ENCODE peak calls at places on chromosomes 11 and 22, in nine cellular contexts. M, Z, O, H, R, U, Y, P and I are unnamed samples.

GRCh38 chr11:39120890-39121289 is 2338.6 kb downstream of the LRRC4C start:
- DNase-seq in M (no peak), Z (no peak), O (no peak), H (no peak), R (no peak), U (no peak), Y (no peak), P (no peak), I (no peak)

GRCh38 chr11:5597953-5598352 is 1.5 kb downstream of the TRIM6 start:
- DNase-seq in M (no peak), Z (no peak), O (no peak), H (no peak), R (no peak), U (no peak), Y (no peak), P (peak), I (no peak)

GRCh38 chr22:49827853-49828598 is at the start of gene BRD1:
- DNase-seq in M (peak), Z (peak), O (peak), H (peak), R (peak), U (peak), Y (peak), P (peak), I (peak)

GRCh38 chr11:113242767-113243397 is 71.5 kb upstream of the TTC12 start:
- DNase-seq in M (peak), Z (peak), O (no peak), H (peak), R (peak), U (no peak), Y (no peak), P (peak), I (no peak)

GRCh38 chr11:75625970-75626691 is 42.7 kb downstream of the MAP6 start:
- DNase-seq in M (no peak), Z (no peak), O (no peak), H (peak), R (peak), U (no peak), Y (no peak), P (peak), I (no peak)

GRCh38 chr22:28112548-28113043 is 193.5 kb upstream of the PITPNB start:
- DNase-seq in M (no peak), Z (no peak), O (no peak), H (peak), R (peak), U (no peak), Y (no peak), P (peak), I (no peak)

GRCh38 chr11:110525883-110526282 is 96.1 kb downstream of the FDX1 start:
- DNase-seq in M (no peak), Z (no peak), O (no peak), H (no peak), R (no peak), U (no peak), Y (peak), P (peak), I (peak)

GRCh38 chr11:19160839-19161238 is 40.9 kb downstream of the CSRP3 start:
- DNase-seq in M (no peak), Z (no peak), O (no peak), H (peak), R (no peak), U (no peak), Y (no peak), P (peak), I (no peak)

GRCh38 chr22:30212363-30212995 is 34.1 kb downstream of the LIF start:
- DNase-seq in M (no peak), Z (no peak), O (no peak), H (peak), R (peak), U (peak), Y (no peak), P (peak), I (no peak)

GRCh38 chr11:19694796-19695345 is 17.8 kb upstream of the NAV2 start:
- DNase-seq in M (no peak), Z (no peak), O (no peak), H (no peak), R (no peak), U (no peak), Y (no peak), P (no peak), I (no peak)

GRCh38 chr11:108793138-108793537 is 128.3 kb downstream of the DDX10 start:
- DNase-seq in M (no peak), Z (no peak), O (no peak), H (no peak), R (no peak), U (no peak), Y (no peak), P (no peak), I (no peak)

GRCh38 chr22:24592144-24592845 is 578 bp downstream of the LRRC75B start:
- DNase-seq in M (no peak), Z (peak), O (no peak), H (peak), R (no peak), U (no peak), Y (no peak), P (no peak), I (peak)

GRCh38 chr11:102267602-102268001 is 49.7 kb upstream of the BIRC3 start:
- DNase-seq in M (no peak), Z (no peak), O (no peak), H (no peak), R (peak), U (no peak), Y (no peak), P (peak), I (no peak)

GRCh38 chr11:1293619-1294015 is 15.8 kb downstream of the TOLLIP start:
- DNase-seq in M (no peak), Z (no peak), O (no peak), H (no peak), R (no peak), U (peak), Y (no peak), P (no peak), I (no peak)

GRCh38 chr11:70460959-70461358 is 62.6 kb downstream of the CTTN start:
- DNase-seq in M (no peak), Z (no peak), O (no peak), H (no peak), R (no peak), U (no peak), Y (no peak), P (no peak), I (no peak)

GRCh38 chr11:134752526-134752925 is 340.5 kb upstream of the B3GAT1 start:
- DNase-seq in M (no peak), Z (no peak), O (peak), H (no peak), R (no peak), U (no peak), Y (no peak), P (no peak), I (no peak)

GRCh38 chr11:47889714-47890441 is 41.7 kb upstream of the NUP160 start:
- DNase-seq in M (peak), Z (no peak), O (no peak), H (no peak), R (no peak), U (no peak), Y (no peak), P (no peak), I (no peak)

GRCh38 chr11:124194283-124194682 is 11.1 kb downstream of the OR10D3 start:
- DNase-seq in M (no peak), Z (no peak), O (no peak), H (no peak), R (no peak), U (no peak), Y (no peak), P (no peak), I (no peak)

GRCh38 chr11:99505319-99505718 is 484.6 kb downstream of the CNTN5 start:
- DNase-seq in M (no peak), Z (no peak), O (no peak), H (no peak), R (peak), U (no peak), Y (no peak), P (peak), I (no peak)